ENCODE peak calls at places on chromosomes 16 and 17, in six cellular contexts. One of them, this sample, is unnamed.

GRCh38 chr17:15000661-15001060 is 264.5 kb downstream of the PMP22 start:
- DNase-seq in CD8-positive, alpha-beta T cell: no peak
- DNase-seq in cardiac fibroblast: no peak
- DNase-seq in prostate gland: no peak
- DNase-seq in AG09309: no peak
- DNase-seq in ascending aorta: no peak
- DNase-seq in this sample: no peak

GRCh38 chr16:23682181-23682580 is 3.5 kb downstream of the PLK1 start:
- DNase-seq in AG09309: no peak
- DNase-seq in ascending aorta: no peak
- DNase-seq in cardiac fibroblast: peak; percentile 67
- DNase-seq in CD8-positive, alpha-beta T cell: no peak
- DNase-seq in prostate gland: no peak
- DNase-seq in this sample: peak; percentile 47

GRCh38 chr17:33228548-33228947 is 64.5 kb downstream of the ASIC2 start:
- DNase-seq in cardiac fibroblast: no peak
- DNase-seq in CD8-positive, alpha-beta T cell: no peak
- DNase-seq in prostate gland: no peak
- DNase-seq in ascending aorta: no peak
- DNase-seq in AG09309: no peak
- DNase-seq in this sample: no peak

GRCh38 chr17:57170866-57171265 is 85.5 kb upstream of the MSI2 start:
- DNase-seq in ascending aorta: no peak
- DNase-seq in CD8-positive, alpha-beta T cell: no peak
- DNase-seq in AG09309: no peak
- DNase-seq in cardiac fibroblast: no peak
- DNase-seq in prostate gland: no peak
- DNase-seq in this sample: no peak

GRCh38 chr16:84543931-84544776 is 39.7 kb upstream of the MEAK7 start:
- DNase-seq in CD8-positive, alpha-beta T cell: peak; percentile 33
- DNase-seq in ascending aorta: no peak
- DNase-seq in cardiac fibroblast: no peak
- DNase-seq in AG09309: no peak
- DNase-seq in prostate gland: no peak
- DNase-seq in this sample: no peak

GRCh38 chr16:57485916-57486857 is at the start of gene DOK4:
- DNase-seq in CD8-positive, alpha-beta T cell: peak; percentile 77
- DNase-seq in ascending aorta: peak; percentile 88
- DNase-seq in AG09309: no peak
- DNase-seq in prostate gland: peak; percentile 74
- DNase-seq in cardiac fibroblast: peak; percentile 54
- DNase-seq in this sample: peak; percentile 91

GRCh38 chr16:86511317-86512161 is 1.2 kb downstream of the FOXF1 start:
- DNase-seq in cardiac fibroblast: no peak
- DNase-seq in ascending aorta: no peak
- DNase-seq in AG09309: no peak
- DNase-seq in prostate gland: no peak
- DNase-seq in CD8-positive, alpha-beta T cell: no peak
- DNase-seq in this sample: no peak

GRCh38 chr17:1275962-1276736 is 3.3 kb upstream of the TRARG1 start:
- DNase-seq in AG09309: no peak
- DNase-seq in CD8-positive, alpha-beta T cell: peak; percentile 79
- DNase-seq in ascending aorta: peak; percentile 81
- DNase-seq in prostate gland: peak; percentile 45
- DNase-seq in cardiac fibroblast: peak; percentile 54
- DNase-seq in this sample: no peak

GRCh38 chr17:38702166-38702899 is 2.7 kb upstream of the MLLT6 start:
- DNase-seq in ascending aorta: peak; percentile 94
- DNase-seq in cardiac fibroblast: peak; percentile 84
- DNase-seq in CD8-positive, alpha-beta T cell: peak; percentile 78
- DNase-seq in AG09309: peak; percentile 18
- DNase-seq in prostate gland: peak; percentile 85
- DNase-seq in this sample: peak; percentile 96

GRCh38 chr17:81404557-81405165 is 9.4 kb downstream of the BAHCC1 start:
- DNase-seq in cardiac fibroblast: peak; percentile 40
- DNase-seq in CD8-positive, alpha-beta T cell: no peak
- DNase-seq in ascending aorta: no peak
- DNase-seq in prostate gland: no peak
- DNase-seq in AG09309: no peak
- DNase-seq in this sample: no peak

GRCh38 chr17:54418467-54418866 is 482.2 kb upstream of the TOM1L1 start:
- DNase-seq in ascending aorta: no peak
- DNase-seq in AG09309: no peak
- DNase-seq in prostate gland: no peak
- DNase-seq in CD8-positive, alpha-beta T cell: no peak
- DNase-seq in cardiac fibroblast: no peak
- DNase-seq in this sample: no peak

GRCh38 chr17:78337244-78338109 is 22.4 kb downstream of the SOCS3 start:
- DNase-seq in ascending aorta: no peak
- DNase-seq in CD8-positive, alpha-beta T cell: no peak
- DNase-seq in prostate gland: no peak
- DNase-seq in AG09309: no peak
- DNase-seq in cardiac fibroblast: peak; percentile 97
- DNase-seq in this sample: no peak
- H3K4me3 ChIP-seq in ascending aorta: no peak overlapping the region
- H3K4me3 ChIP-seq in CD8-positive, alpha-beta T cell: no peak overlapping the region
- H3K4me3 ChIP-seq in prostate gland: no peak overlapping the region
- H3K4me3 ChIP-seq in AG09309: no peak overlapping the region
- H3K4me3 ChIP-seq in cardiac fibroblast: no peak overlapping the region
- H3K4me3 ChIP-seq in this sample: no peak overlapping the region

GRCh38 chr17:44965491-44966234 is 2.4 kb downstream of the C1QL1 start:
- DNase-seq in CD8-positive, alpha-beta T cell: no peak
- DNase-seq in ascending aorta: no peak
- DNase-seq in prostate gland: no peak
- DNase-seq in AG09309: no peak
- DNase-seq in cardiac fibroblast: no peak
- DNase-seq in this sample: no peak

GRCh38 chr17:44966348-44967025 is 1.6 kb downstream of the C1QL1 start:
- DNase-seq in cardiac fibroblast: no peak
- DNase-seq in ascending aorta: no peak
- DNase-seq in prostate gland: no peak
- DNase-seq in CD8-positive, alpha-beta T cell: no peak
- DNase-seq in AG09309: no peak
- DNase-seq in this sample: no peak

GRCh38 chr17:44959821-44960523 is 8.1 kb downstream of the C1QL1 start:
- DNase-seq in CD8-positive, alpha-beta T cell: no peak
- DNase-seq in AG09309: no peak
- DNase-seq in ascending aorta: no peak
- DNase-seq in cardiac fibroblast: no peak
- DNase-seq in prostate gland: no peak
- DNase-seq in this sample: no peak

GRCh38 chr17:44960654-44961053 is 7.4 kb downstream of the C1QL1 start:
- DNase-seq in prostate gland: no peak
- DNase-seq in CD8-positive, alpha-beta T cell: no peak
- DNase-seq in AG09309: no peak
- DNase-seq in ascending aorta: no peak
- DNase-seq in cardiac fibroblast: no peak
- DNase-seq in this sample: no peak

DNA sequence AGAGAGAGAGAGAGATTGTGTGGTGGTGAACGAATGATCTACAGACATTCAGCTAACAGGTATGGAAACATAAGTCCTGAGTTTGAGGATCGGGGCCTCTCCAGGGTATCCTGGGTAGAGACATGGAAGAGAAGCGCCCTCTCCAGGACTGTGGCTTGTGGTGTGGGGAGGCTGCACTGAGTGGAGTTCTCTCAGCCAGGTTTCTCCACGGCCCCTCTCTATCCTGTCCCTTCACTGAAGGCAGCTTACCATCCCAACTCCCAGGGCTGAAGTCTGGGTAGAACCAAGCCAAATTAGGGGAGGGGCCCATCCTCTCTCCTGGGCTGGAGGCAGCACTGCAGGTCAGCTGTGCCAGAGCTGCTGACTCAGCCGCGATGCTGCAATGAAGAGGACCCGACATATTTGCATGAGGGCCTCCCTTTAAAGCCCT is 6.2 kb downstream of the C1QL1 start:
- DNase-seq in cardiac fibroblast: no peak
- DNase-seq in ascending aorta: no peak
- DNase-seq in prostate gland: no peak
- DNase-seq in CD8-positive, alpha-beta T cell: no peak
- DNase-seq in AG09309: no peak
- DNase-seq in this sample: no peak
- TF ChIP-seq CTCF in cardiac fibroblast: no peak
- TF ChIP-seq CTCF in ascending aorta: no peak
- TF ChIP-seq CTCF in prostate gland: no peak
- TF ChIP-seq CTCF in CD8-positive, alpha-beta T cell: no peak
- TF ChIP-seq CTCF in AG09309: no peak
- TF ChIP-seq CTCF in this sample: peak; percentile 14

DNA sequence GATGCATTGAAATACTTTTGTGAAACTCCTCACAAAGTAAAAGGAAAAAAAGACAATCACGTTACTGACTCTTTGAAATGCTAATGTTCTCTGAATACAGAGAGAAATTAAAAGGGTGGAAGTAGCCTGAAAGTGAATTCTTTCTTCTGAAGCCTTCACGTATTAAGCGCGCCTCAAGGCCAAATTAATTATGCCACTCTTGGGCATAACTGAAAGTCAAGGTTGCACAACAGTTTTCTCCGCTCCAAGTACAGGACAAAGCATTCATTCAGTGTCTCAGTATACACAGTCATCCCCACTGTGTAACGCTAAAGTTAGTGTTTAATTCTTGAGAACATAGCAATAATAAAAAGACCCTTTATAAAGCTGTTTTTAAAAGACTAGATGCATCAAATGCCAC is 21.5 kb downstream of the PARN start:
- DNase-seq in AG09309: no peak
- DNase-seq in cardiac fibroblast: no peak
- DNase-seq in CD8-positive, alpha-beta T cell: no peak
- DNase-seq in prostate gland: no peak
- DNase-seq in ascending aorta: no peak
- DNase-seq in this sample: no peak
- H3K4me3 ChIP-seq in AG09309: no peak overlapping the region
- H3K4me3 ChIP-seq in cardiac fibroblast: no peak overlapping the region
- H3K4me3 ChIP-seq in CD8-positive, alpha-beta T cell: no peak overlapping the region
- H3K4me3 ChIP-seq in prostate gland: no peak overlapping the region
- H3K4me3 ChIP-seq in ascending aorta: no peak overlapping the region
- H3K4me3 ChIP-seq in this sample: no peak overlapping the region

DNA sequence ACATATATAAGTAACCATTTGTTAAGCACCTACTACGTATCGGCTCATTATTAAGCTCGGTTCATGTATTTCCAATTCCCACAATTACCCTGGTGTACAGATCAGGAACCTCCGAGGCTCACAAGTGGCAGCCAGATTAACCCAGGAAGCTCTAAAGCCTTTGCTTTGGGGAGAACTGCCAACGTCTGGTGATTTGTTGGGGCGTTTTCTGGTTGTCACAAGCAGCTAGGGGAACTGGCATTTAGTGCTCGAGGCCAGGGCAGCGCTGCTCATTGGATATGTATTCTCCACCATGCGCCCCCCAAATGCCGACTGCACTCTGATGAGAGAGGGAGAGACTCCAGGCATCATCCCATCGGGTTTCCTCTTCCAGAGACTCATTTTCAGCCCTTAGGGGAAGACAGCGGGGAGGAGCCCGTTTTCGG is 541 bp downstream of the ZNF18 start:
- DNase-seq in cardiac fibroblast: peak; percentile 50
- DNase-seq in AG09309: no peak
- DNase-seq in ascending aorta: peak; percentile 65
- DNase-seq in prostate gland: peak; percentile 16
- DNase-seq in CD8-positive, alpha-beta T cell: no peak
- DNase-seq in this sample: no peak
- TF ChIP-seq CTCF in cardiac fibroblast: peak; percentile 24
- TF ChIP-seq CTCF in AG09309: no peak
- TF ChIP-seq CTCF in ascending aorta: no peak
- TF ChIP-seq CTCF in prostate gland: no peak
- TF ChIP-seq CTCF in CD8-positive, alpha-beta T cell: no peak
- TF ChIP-seq CTCF in this sample: no peak

GRCh38 chr17:17144061-17144460 is 62.1 kb downstream of the PLD6 start:
- DNase-seq in CD8-positive, alpha-beta T cell: no peak
- DNase-seq in AG09309: no peak
- DNase-seq in prostate gland: no peak
- DNase-seq in cardiac fibroblast: no peak
- DNase-seq in ascending aorta: no peak
- DNase-seq in this sample: no peak
- H3K4me3 ChIP-seq in CD8-positive, alpha-beta T cell: no peak overlapping the region
- H3K4me3 ChIP-seq in AG09309: no peak overlapping the region
- H3K4me3 ChIP-seq in prostate gland: no peak overlapping the region
- H3K4me3 ChIP-seq in cardiac fibroblast: no peak overlapping the region
- H3K4me3 ChIP-seq in ascending aorta: no peak overlapping the region
- H3K4me3 ChIP-seq in this sample: no peak overlapping the region

GRCh38 chr16:15524966-15525365 is 90.6 kb downstream of the BMERB1 start:
- DNase-seq in cardiac fibroblast: no peak
- DNase-seq in ascending aorta: no peak
- DNase-seq in CD8-positive, alpha-beta T cell: no peak
- DNase-seq in AG09309: no peak
- DNase-seq in prostate gland: no peak
- DNase-seq in this sample: no peak

GRCh38 chr16:15523939-15524338 is 89.6 kb downstream of the BMERB1 start:
- DNase-seq in ascending aorta: no peak
- DNase-seq in CD8-positive, alpha-beta T cell: no peak
- DNase-seq in prostate gland: no peak
- DNase-seq in AG09309: no peak
- DNase-seq in cardiac fibroblast: no peak
- DNase-seq in this sample: no peak

GRCh38 chr16:15521758-15522509 is 87.5 kb downstream of the BMERB1 start:
- DNase-seq in cardiac fibroblast: peak; percentile 7
- DNase-seq in prostate gland: no peak
- DNase-seq in CD8-positive, alpha-beta T cell: no peak
- DNase-seq in AG09309: no peak
- DNase-seq in ascending aorta: no peak
- DNase-seq in this sample: peak; percentile 20

GRCh38 chr16:15521390-15521757 is 87.0 kb downstream of the BMERB1 start:
- DNase-seq in ascending aorta: no peak
- DNase-seq in CD8-positive, alpha-beta T cell: no peak
- DNase-seq in AG09309: no peak
- DNase-seq in cardiac fibroblast: no peak
- DNase-seq in prostate gland: no peak
- DNase-seq in this sample: no peak

GRCh38 chr16:15523092-15523541 is 88.7 kb downstream of the BMERB1 start:
- DNase-seq in prostate gland: no peak
- DNase-seq in CD8-positive, alpha-beta T cell: no peak
- DNase-seq in cardiac fibroblast: no peak
- DNase-seq in ascending aorta: no peak
- DNase-seq in AG09309: no peak
- DNase-seq in this sample: no peak
- TF ChIP-seq CTCF in prostate gland: no peak
- TF ChIP-seq CTCF in CD8-positive, alpha-beta T cell: no peak
- TF ChIP-seq CTCF in cardiac fibroblast: no peak
- TF ChIP-seq CTCF in ascending aorta: no peak
- TF ChIP-seq CTCF in AG09309: no peak
- TF ChIP-seq CTCF in this sample: no peak

GRCh38 chr17:78255029-78255656 is 23.7 kb downstream of the TMEM235 start:
- DNase-seq in ascending aorta: no peak
- DNase-seq in prostate gland: no peak
- DNase-seq in CD8-positive, alpha-beta T cell: no peak
- DNase-seq in AG09309: no peak
- DNase-seq in cardiac fibroblast: no peak
- DNase-seq in this sample: no peak

GRCh38 chr17:78257810-78258322 is 26.4 kb downstream of the TMEM235 start:
- DNase-seq in CD8-positive, alpha-beta T cell: no peak
- DNase-seq in ascending aorta: no peak
- DNase-seq in AG09309: no peak
- DNase-seq in prostate gland: no peak
- DNase-seq in cardiac fibroblast: no peak
- DNase-seq in this sample: no peak

GRCh38 chr17:78256705-78257559 is 25.5 kb downstream of the TMEM235 start:
- DNase-seq in prostate gland: no peak
- DNase-seq in cardiac fibroblast: no peak
- DNase-seq in AG09309: no peak
- DNase-seq in CD8-positive, alpha-beta T cell: no peak
- DNase-seq in ascending aorta: no peak
- DNase-seq in this sample: no peak

GRCh38 chr17:78255953-78256704 is 24.7 kb downstream of the TMEM235 start:
- DNase-seq in AG09309: no peak
- DNase-seq in cardiac fibroblast: no peak
- DNase-seq in ascending aorta: no peak
- DNase-seq in CD8-positive, alpha-beta T cell: no peak
- DNase-seq in prostate gland: no peak
- DNase-seq in this sample: no peak

GRCh38 chr17:78258323-78259229 is 27.1 kb downstream of the TMEM235 start:
- DNase-seq in prostate gland: no peak
- DNase-seq in cardiac fibroblast: no peak
- DNase-seq in AG09309: no peak
- DNase-seq in CD8-positive, alpha-beta T cell: peak; percentile 79
- DNase-seq in ascending aorta: no peak
- DNase-seq in this sample: no peak
- H3K4me3 ChIP-seq in prostate gland: no peak overlapping the region
- H3K4me3 ChIP-seq in cardiac fibroblast: no peak overlapping the region
- H3K4me3 ChIP-seq in AG09309: no peak overlapping the region
- H3K4me3 ChIP-seq in CD8-positive, alpha-beta T cell: peak overlapping the region; percentile 53
- H3K4me3 ChIP-seq in ascending aorta: no peak overlapping the region
- H3K4me3 ChIP-seq in this sample: no peak overlapping the region